ENCODE peak calls at places on chromosomes 5 and 9, in seven cellular contexts. B, Z, U, C, T, O and I are unnamed samples.

GRCh38 chr5:168798065-168799023 is 219.2 kb upstream of the PANK3 start:
- DNase-seq in B (no peak), Z (no peak), U (no peak), C (no peak), T (no peak), O (no peak), I (no peak)

GRCh38 chr5:14402424-14402823 is 179.2 kb upstream of the OTULINL start:
- DNase-seq in B (no peak), Z (no peak), U (no peak), C (no peak), T (no peak), O (no peak), I (no peak)

GRCh38 chr9:32989651-32990050 is 11.8 kb downstream of the APTX start:
- DNase-seq in B (no peak), Z (no peak), U (no peak), C (no peak), T (no peak), O (no peak), I (no peak)

GRCh38 chr5:95244479-95244878 is 40.4 kb downstream of the MCTP1 start:
- DNase-seq in B (no peak), Z (no peak), U (no peak), C (no peak), T (no peak), O (no peak), I (no peak)

GRCh38 chr9:117224676-117225075 is 190.2 kb downstream of the ASTN2 start:
- DNase-seq in B (no peak), Z (no peak), U (no peak), C (no peak), T (no peak), O (no peak), I (no peak)

GRCh38 chr9:92141144-92142129 is 26.2 kb upstream of the SPTLC1 start:
- DNase-seq in B (peak; percentile 39), Z (no peak), U (no peak), C (no peak), T (no peak), O (no peak), I (peak; percentile 50)

GRCh38 chr5:56476487-56476856 is 243.3 kb upstream of the ANKRD55 start:
- DNase-seq in B (no peak), Z (no peak), U (no peak), C (no peak), T (no peak), O (no peak), I (no peak)

GRCh38 chr9:137456061-137456863 is 2.9 kb downstream of the NSMF start:
- DNase-seq in B (peak; percentile 38), Z (no peak), U (no peak), C (no peak), T (no peak), O (no peak), I (no peak)

GRCh38 chr9:36867672-36868471 is 166.2 kb downstream of the PAX5 start:
- DNase-seq in B (no peak), Z (no peak), U (no peak), C (no peak), T (no peak), O (no peak), I (no peak)

GRCh38 chr9:2583308-2584013 is 38.1 kb upstream of the VLDLR start:
- DNase-seq in B (no peak), Z (peak; percentile 35), U (no peak), C (no peak), T (no peak), O (no peak), I (peak; percentile 65)

GRCh38 chr5:134492568-134492967 is 32.9 kb upstream of the JADE2 start:
- DNase-seq in B (no peak), Z (no peak), U (no peak), C (no peak), T (no peak), O (no peak), I (no peak)

GRCh38 chr9:110029422-110029814 is 178.5 kb downstream of the C9orf152 start:
- DNase-seq in B (peak; percentile 98), Z (no peak), U (no peak), C (peak; percentile 94), T (no peak), O (no peak), I (no peak)

GRCh38 chr9:129682381-129682780 is 16.9 kb downstream of the PRRX2 start:
- DNase-seq in B (no peak), Z (no peak), U (no peak), C (no peak), T (no peak), O (no peak), I (no peak)